ENCODE peak calls at places on chromosomes 13 and 19, in five cellular contexts. One of them, this sample, is unnamed.
A peak's percentile ranks its signal among the peaks of the same experiment; 100 is the strongest.

GRCh38 chr13:79451500-79451962 is 29.4 kb upstream of the NDFIP2 start:
- DNase-seq in SJCRH30: peak; percentile 38
- DNase-seq in cardiac muscle cell: peak; percentile 89
- DNase-seq in pancreas: no peak
- DNase-seq in ascending aorta: no peak
- DNase-seq in this sample: no peak

GRCh38 chr13:95438297-95438696 is 114.2 kb upstream of the CLDN10 start:
- DNase-seq in SJCRH30: no peak
- DNase-seq in cardiac muscle cell: peak; percentile 72
- DNase-seq in pancreas: no peak
- DNase-seq in ascending aorta: no peak
- DNase-seq in this sample: no peak

GRCh38 chr19:5172859-5173577 is 167.6 kb downstream of the PTPRS start:
- DNase-seq in SJCRH30: peak; percentile 73
- DNase-seq in cardiac muscle cell: peak; percentile 83
- DNase-seq in pancreas: no peak
- DNase-seq in ascending aorta: no peak
- DNase-seq in this sample: no peak

GRCh38 chr19:48739835-48740704 is at the start of gene RASIP1:
- DNase-seq in SJCRH30: no peak
- DNase-seq in cardiac muscle cell: no peak
- DNase-seq in pancreas: peak; percentile 84
- DNase-seq in ascending aorta: no peak
- DNase-seq in this sample: no peak

GRCh38 chr13:95709101-95709500 is 32.2 kb downstream of the DNAJC3 start:
- DNase-seq in SJCRH30: no peak
- DNase-seq in cardiac muscle cell: peak; percentile 54
- DNase-seq in pancreas: no peak
- DNase-seq in ascending aorta: no peak
- DNase-seq in this sample: no peak

GRCh38 chr13:36453518-36453917 is 21.2 kb downstream of the CCNA1 start:
- DNase-seq in SJCRH30: no peak
- DNase-seq in cardiac muscle cell: peak; percentile 52
- DNase-seq in pancreas: no peak
- DNase-seq in ascending aorta: no peak
- DNase-seq in this sample: no peak

GRCh38 chr13:76792680-76793334 is 93.4 kb downstream of the KCTD12 start:
- DNase-seq in SJCRH30: no peak
- DNase-seq in cardiac muscle cell: peak; percentile 85
- DNase-seq in pancreas: no peak
- DNase-seq in ascending aorta: no peak
- DNase-seq in this sample: peak; percentile 29

GRCh38 chr13:111461445-111462149 is 141.2 kb downstream of the TEX29 start:
- DNase-seq in SJCRH30: no peak
- DNase-seq in cardiac muscle cell: no peak
- DNase-seq in pancreas: no peak
- DNase-seq in ascending aorta: no peak
- DNase-seq in this sample: no peak

GRCh38 chr19:2032296-2032941 is 16.9 kb upstream of the BTBD2 start:
- DNase-seq in SJCRH30: peak; percentile 87
- DNase-seq in cardiac muscle cell: peak; percentile 91
- DNase-seq in pancreas: peak; percentile 99
- DNase-seq in ascending aorta: peak; percentile 92
- DNase-seq in this sample: peak; percentile 98

GRCh38 chr19:14073232-14073924 is 792 bp downstream of the MISP3 start:
- DNase-seq in SJCRH30: peak; percentile 75
- DNase-seq in cardiac muscle cell: peak; percentile 81
- DNase-seq in pancreas: peak; percentile 94
- DNase-seq in ascending aorta: no peak
- DNase-seq in this sample: peak; percentile 73

GRCh38 chr13:27605099-27605498 is 15.2 kb downstream of the LNX2 start:
- DNase-seq in SJCRH30: no peak
- DNase-seq in cardiac muscle cell: no peak
- DNase-seq in pancreas: no peak
- DNase-seq in ascending aorta: no peak
- DNase-seq in this sample: no peak

GRCh38 chr19:12886943-12887747 is at the start of gene KLF1:
- DNase-seq in SJCRH30: no peak
- DNase-seq in cardiac muscle cell: no peak
- DNase-seq in pancreas: no peak
- DNase-seq in ascending aorta: no peak
- DNase-seq in this sample: no peak

GRCh38 chr13:110503037-110503901 is 58.3 kb downstream of the RAB20 start:
- DNase-seq in SJCRH30: no peak
- DNase-seq in cardiac muscle cell: no peak
- DNase-seq in pancreas: peak; percentile 50
- DNase-seq in ascending aorta: no peak
- DNase-seq in this sample: no peak

GRCh38 chr13:43446126-43446525 is 340.6 kb downstream of the ENOX1 start:
- DNase-seq in SJCRH30: no peak
- DNase-seq in cardiac muscle cell: no peak
- DNase-seq in pancreas: no peak
- DNase-seq in ascending aorta: no peak
- DNase-seq in this sample: no peak

GRCh38 chr19:43306097-43306496 is 36.8 kb upstream of the PSG9 start:
- DNase-seq in SJCRH30: no peak
- DNase-seq in cardiac muscle cell: no peak
- DNase-seq in pancreas: no peak
- DNase-seq in ascending aorta: no peak
- DNase-seq in this sample: no peak

GRCh38 chr13:43874512-43875092 is 4.9 kb downstream of the CCDC122 start:
- DNase-seq in SJCRH30: no peak
- DNase-seq in cardiac muscle cell: peak; percentile 58
- DNase-seq in pancreas: no peak
- DNase-seq in ascending aorta: no peak
- DNase-seq in this sample: no peak

GRCh38 chr13:100773923-100774641 is 99.5 kb upstream of the TMTC4 start:
- DNase-seq in SJCRH30: no peak
- DNase-seq in cardiac muscle cell: no peak
- DNase-seq in pancreas: no peak
- DNase-seq in ascending aorta: no peak
- DNase-seq in this sample: no peak

GRCh38 chr19:13613447-13613846 is 107.2 kb upstream of the CACNA1A start:
- DNase-seq in SJCRH30: no peak
- DNase-seq in cardiac muscle cell: no peak
- DNase-seq in pancreas: no peak
- DNase-seq in ascending aorta: no peak
- DNase-seq in this sample: no peak

GRCh38 chr13:26538363-26539317 is 18.8 kb upstream of the WASF3 start:
- DNase-seq in SJCRH30: no peak
- DNase-seq in cardiac muscle cell: peak; percentile 27
- DNase-seq in pancreas: no peak
- DNase-seq in ascending aorta: no peak
- DNase-seq in this sample: peak; percentile 33

GRCh38 chr13:48626726-48627451 is 26.8 kb upstream of the CYSLTR2 start:
- DNase-seq in SJCRH30: no peak
- DNase-seq in cardiac muscle cell: peak; percentile 64
- DNase-seq in pancreas: no peak
- DNase-seq in ascending aorta: no peak
- DNase-seq in this sample: no peak

GRCh38 chr19:44891016-44891882 is at the start of gene TOMM40:
- DNase-seq in SJCRH30: peak; percentile 45
- DNase-seq in cardiac muscle cell: no peak
- DNase-seq in pancreas: peak; percentile 100
- DNase-seq in ascending aorta: no peak
- DNase-seq in this sample: no peak

GRCh38 chr13:95128045-95128643 is 173.1 kb downstream of the ABCC4 start:
- DNase-seq in SJCRH30: no peak
- DNase-seq in cardiac muscle cell: no peak
- DNase-seq in pancreas: no peak
- DNase-seq in ascending aorta: no peak
- DNase-seq in this sample: no peak

GRCh38 chr19:41431426-41432386 is 4.5 kb upstream of the B3GNT8 start:
- DNase-seq in SJCRH30: no peak
- DNase-seq in cardiac muscle cell: peak; percentile 46
- DNase-seq in pancreas: no peak
- DNase-seq in ascending aorta: no peak
- DNase-seq in this sample: no peak

GRCh38 chr13:51286135-51287002 is 53.1 kb upstream of the SERPINE3 start:
- DNase-seq in SJCRH30: peak; percentile 67
- DNase-seq in cardiac muscle cell: peak; percentile 79
- DNase-seq in pancreas: peak; percentile 89
- DNase-seq in ascending aorta: peak; percentile 15
- DNase-seq in this sample: peak; percentile 79

GRCh38 chr19:53237114-53237777 is 17.4 kb downstream of the ZNF677 start:
- DNase-seq in SJCRH30: no peak
- DNase-seq in cardiac muscle cell: no peak
- DNase-seq in pancreas: no peak
- DNase-seq in ascending aorta: no peak
- DNase-seq in this sample: no peak

GRCh38 chr13:110129076-110129475 is 177.9 kb downstream of the COL4A1 start:
- DNase-seq in SJCRH30: no peak
- DNase-seq in cardiac muscle cell: no peak
- DNase-seq in pancreas: no peak
- DNase-seq in ascending aorta: no peak
- DNase-seq in this sample: no peak

GRCh38 chr13:79987761-79988160 is 353.2 kb downstream of the SPRY2 start:
- DNase-seq in SJCRH30: no peak
- DNase-seq in cardiac muscle cell: no peak
- DNase-seq in pancreas: no peak
- DNase-seq in ascending aorta: no peak
- DNase-seq in this sample: no peak

GRCh38 chr19:7211191-7211988 is 82.8 kb downstream of the INSR start:
- DNase-seq in SJCRH30: no peak
- DNase-seq in cardiac muscle cell: peak; percentile 85
- DNase-seq in pancreas: peak; percentile 92
- DNase-seq in ascending aorta: no peak
- DNase-seq in this sample: no peak

GRCh38 chr13:95121516-95121915 is 179.7 kb downstream of the ABCC4 start:
- DNase-seq in SJCRH30: no peak
- DNase-seq in cardiac muscle cell: no peak
- DNase-seq in pancreas: no peak
- DNase-seq in ascending aorta: no peak
- DNase-seq in this sample: no peak

GRCh38 chr13:36986462-36987240 is 12.5 kb downstream of the ALG5 start:
- DNase-seq in SJCRH30: no peak
- DNase-seq in cardiac muscle cell: peak; percentile 5
- DNase-seq in pancreas: no peak
- DNase-seq in ascending aorta: no peak
- DNase-seq in this sample: no peak

GRCh38 chr13:98289339-98289935 is 112.4 kb upstream of the RNF113B start:
- DNase-seq in SJCRH30: no peak
- DNase-seq in cardiac muscle cell: no peak
- DNase-seq in pancreas: no peak
- DNase-seq in ascending aorta: no peak
- DNase-seq in this sample: no peak

GRCh38 chr19:49409441-49410029 is 13.7 kb downstream of the PTH2 start:
- DNase-seq in SJCRH30: no peak
- DNase-seq in cardiac muscle cell: no peak
- DNase-seq in pancreas: no peak
- DNase-seq in ascending aorta: no peak
- DNase-seq in this sample: no peak

GRCh38 chr19:48963371-48964204 is 1.5 kb upstream of the FTL start:
- DNase-seq in SJCRH30: peak; percentile 89
- DNase-seq in cardiac muscle cell: peak; percentile 76
- DNase-seq in pancreas: peak; percentile 88
- DNase-seq in ascending aorta: no peak
- DNase-seq in this sample: peak; percentile 85

GRCh38 chr13:88005188-88005587 is 334.0 kb downstream of the SLITRK5 start:
- DNase-seq in SJCRH30: no peak
- DNase-seq in cardiac muscle cell: no peak
- DNase-seq in pancreas: peak; percentile 16
- DNase-seq in ascending aorta: no peak
- DNase-seq in this sample: no peak

GRCh38 chr13:60584976-60585375 is 188.0 kb downstream of the TDRD3 start:
- DNase-seq in SJCRH30: no peak
- DNase-seq in cardiac muscle cell: peak; percentile 43
- DNase-seq in pancreas: no peak
- DNase-seq in ascending aorta: no peak
- DNase-seq in this sample: no peak

GRCh38 chr19:40279120-40279551 is 6.0 kb downstream of the AKT2 start:
- DNase-seq in SJCRH30: no peak
- DNase-seq in cardiac muscle cell: peak; percentile 79
- DNase-seq in pancreas: peak; percentile 69
- DNase-seq in ascending aorta: no peak
- DNase-seq in this sample: peak; percentile 37
- H3K4me1 ChIP-seq in SJCRH30: peaks cover 9% of the 10 kb centered on the region
- H3K4me1 ChIP-seq in cardiac muscle cell: peaks cover 22% of the 10 kb centered on the region
- H3K4me1 ChIP-seq in pancreas: peaks cover 45% of the 10 kb centered on the region
- H3K4me1 ChIP-seq in ascending aorta: peaks cover 44% of the 10 kb centered on the region
- H3K4me1 ChIP-seq in this sample: peaks cover 19% of the 10 kb centered on the region

GRCh38 chr19:36719687-36720556 is 32.5 kb downstream of the ZNF567 start:
- DNase-seq in SJCRH30: no peak
- DNase-seq in cardiac muscle cell: peak; percentile 9
- DNase-seq in pancreas: no peak
- DNase-seq in ascending aorta: no peak
- DNase-seq in this sample: no peak
- H3K9me3 ChIP-seq in SJCRH30: peaks cover 71% of the 10 kb centered on the region
- H3K9me3 ChIP-seq in cardiac muscle cell: peaks cover 20% of the 10 kb centered on the region
- H3K9me3 ChIP-seq in pancreas: peaks cover 13% of the 10 kb centered on the region
- H3K9me3 ChIP-seq in ascending aorta: peaks cover 94% of the 10 kb centered on the region
- H3K9me3 ChIP-seq in this sample: peaks cover 44% of the 10 kb centered on the region

GRCh38 chr19:38701455-38702063 is 42.7 kb downstream of the CAPN12 start:
- DNase-seq in SJCRH30: no peak
- DNase-seq in cardiac muscle cell: no peak
- DNase-seq in pancreas: no peak
- DNase-seq in ascending aorta: no peak
- DNase-seq in this sample: peak; percentile 60

GRCh38 chr19:38702278-38702677 is 42.0 kb downstream of the CAPN12 start:
- DNase-seq in SJCRH30: peak; percentile 75
- DNase-seq in cardiac muscle cell: no peak
- DNase-seq in pancreas: no peak
- DNase-seq in ascending aorta: no peak
- DNase-seq in this sample: no peak

GRCh38 chr19:38699647-38700349 is 44.5 kb downstream of the CAPN12 start:
- DNase-seq in SJCRH30: no peak
- DNase-seq in cardiac muscle cell: no peak
- DNase-seq in pancreas: no peak
- DNase-seq in ascending aorta: no peak
- DNase-seq in this sample: no peak

GRCh38 chr19:38700350-38700932 is 43.8 kb downstream of the CAPN12 start:
- DNase-seq in SJCRH30: no peak
- DNase-seq in cardiac muscle cell: no peak
- DNase-seq in pancreas: peak; percentile 61
- DNase-seq in ascending aorta: no peak
- DNase-seq in this sample: no peak

GRCh38 chr19:38700933-38701454 is 43.3 kb downstream of the CAPN12 start:
- DNase-seq in SJCRH30: no peak
- DNase-seq in cardiac muscle cell: no peak
- DNase-seq in pancreas: no peak
- DNase-seq in ascending aorta: no peak
- DNase-seq in this sample: no peak
- H3K36me3 ChIP-seq in SJCRH30: peaks cover 44% of the 10 kb centered on the region
- H3K36me3 ChIP-seq in cardiac muscle cell: peaks cover 25% of the 10 kb centered on the region
- H3K36me3 ChIP-seq in pancreas: no peaks in the 10 kb centered on the region
- H3K36me3 ChIP-seq in ascending aorta: peaks cover 72% of the 10 kb centered on the region
- H3K36me3 ChIP-seq in this sample: peaks cover 23% of the 10 kb centered on the region

GRCh38 chr13:64186503-64186902 is 2770.9 kb upstream of the PCDH20 start:
- DNase-seq in SJCRH30: no peak
- DNase-seq in cardiac muscle cell: peak; percentile 1
- DNase-seq in pancreas: no peak
- DNase-seq in ascending aorta: no peak
- DNase-seq in this sample: no peak
- H3K4me1 ChIP-seq in SJCRH30: no peaks in the 10 kb centered on the region
- H3K4me1 ChIP-seq in cardiac muscle cell: no peaks in the 10 kb centered on the region
- H3K4me1 ChIP-seq in pancreas: no peaks in the 10 kb centered on the region
- H3K4me1 ChIP-seq in ascending aorta: no peaks in the 10 kb centered on the region
- H3K4me1 ChIP-seq in this sample: no peaks in the 10 kb centered on the region

This sample was measured in colonic mucosa.